ENCODE peak calls at places on chromosomes 7 and 10, in four cellular contexts. T is H1, B is HepG2, K is K562. C is an unnamed sample.
A peak's percentile ranks its signal among the peaks of the same experiment; 100 is the strongest.

GRCh38 chr10:63192826-63193225 is 59.7 kb downstream of the NRBF2 start:
- DNase-seq in T (no peak), B (no peak), K (peak; percentile 9), C (no peak)

GRCh38 chr7:17660116-17660515 is 280.2 kb downstream of the SNX13 start:
- DNase-seq in K (no peak), B (no peak), T (no peak), C (no peak)

GRCh38 chr7:108584211-108584610 is 14.5 kb downstream of the DNAJB9 start:
- DNase-seq in K (no peak), T (no peak), B (no peak), C (no peak)

GRCh38 chr7:76155938-76156337 is 45.8 kb upstream of the SRRM3 start:
- DNase-seq in B (peak; percentile 49), K (peak; percentile 46), T (no peak), C (peak; percentile 31)

GRCh38 chr7:76430836-76431235 is 6.1 kb downstream of the ZP3 start:
- DNase-seq in B (no peak), K (no peak), T (no peak), C (no peak)

GRCh38 chr10:8721641-8722040 is 667.2 kb downstream of the GATA3 start:
- DNase-seq in T (no peak), K (no peak), B (no peak), C (no peak)

GRCh38 chr10:60534791-60535389 is 145.2 kb upstream of the ANK3 start:
- DNase-seq in B (no peak), T (no peak), K (no peak), C (no peak)

GRCh38 chr7:155002411-155003214 is at the start of gene PAXIP1:
- DNase-seq in B (peak; percentile 29), K (peak; percentile 88), T (no peak), C (peak; percentile 57)

GRCh38 chr10:131157899-131158298 is 153.6 kb downstream of the TCERG1L start:
- DNase-seq in T (no peak), K (no peak), B (no peak), C (no peak)

GRCh38 chr10:69387500-69387899 is 29.2 kb downstream of the TACR2 start:
- DNase-seq in K (no peak), B (no peak), T (no peak), C (no peak)

GRCh38 chr7:22569586-22570321 is 69.8 kb upstream of the STEAP1B start:
- DNase-seq in K (no peak), B (no peak), T (no peak), C (no peak)

GRCh38 chr7:27375958-27376357 is 133.4 kb downstream of the EVX1 start:
- DNase-seq in B (no peak), K (no peak), T (no peak), C (no peak)

GRCh38 chr7:130896898-130897514 is 163.0 kb upstream of the KLF14 start:
- DNase-seq in T (no peak), K (peak; percentile 94), B (peak; percentile 52), C (peak; percentile 91)

GRCh38 chr10:32237644-32238345 is 109.2 kb downstream of the EPC1 start:
- DNase-seq in T (no peak), K (no peak), B (no peak), C (no peak)

GRCh38 chr7:3002631-3003030 is 41.0 kb downstream of the CARD11 start:
- DNase-seq in K (no peak), B (no peak), T (no peak), C (no peak)

GRCh38 chr10:130957978-130958377 is 353.5 kb downstream of the TCERG1L start:
- DNase-seq in B (no peak), K (no peak), T (no peak), C (no peak)

GRCh38 chr10:31353574-31353973 is 34.6 kb downstream of the ZEB1 start:
- DNase-seq in T (no peak), K (peak; percentile 8), B (peak; percentile 46), C (peak; percentile 53)

GRCh38 chr7:134366481-134366880 is 49.8 kb upstream of the SLC35B4 start:
- DNase-seq in B (peak; percentile 82), T (no peak), K (no peak), C (no peak)

GRCh38 chr7:64999165-65000004 is 7.1 kb downstream of the ERV3-1 start:
- DNase-seq in B (peak; percentile 98), T (no peak), K (peak; percentile 96), C (no peak)

GRCh38 chr7:6159524-6160011 is 112.9 kb downstream of the CYTH3 start:
- DNase-seq in T (no peak), K (no peak), B (no peak), C (no peak)

GRCh38 chr10:21261705-21262285 is 263.7 kb downstream of the SKIDA1 start:
- DNase-seq in T (no peak), K (no peak), B (no peak), C (no peak)

GRCh38 chr10:63605568-63605967 is 84.4 kb downstream of the REEP3 start:
- DNase-seq in B (no peak), K (no peak), T (no peak), C (no peak)

GRCh38 chr10:67665491-67665890 is 30.5 kb downstream of the CTNNA3 start:
- DNase-seq in K (no peak), B (peak; percentile 9), T (no peak), C (peak; percentile 54)

GRCh38 chr7:88566174-88566729 is 193.2 kb upstream of the ZNF804B start:
- DNase-seq in T (no peak), K (no peak), B (no peak), C (no peak)

GRCh38 chr10:132942101-132942739 is at the start of gene CFAP46:
- DNase-seq in T (no peak), K (no peak), B (no peak), C (peak; percentile 65)

GRCh38 chr7:24432677-24433076 is 140.6 kb upstream of the PALS2 start:
- DNase-seq in K (no peak), T (no peak), B (no peak), C (no peak)

GRCh38 chr7:137734221-137734620 is 112.6 kb downstream of the DGKI start:
- DNase-seq in K (no peak), B (no peak), T (no peak), C (no peak)

GRCh38 chr7:131145026-131145425 is 182.7 kb upstream of the MKLN1 start:
- DNase-seq in K (no peak), T (no peak), B (no peak), C (peak; percentile 27)

DNA sequence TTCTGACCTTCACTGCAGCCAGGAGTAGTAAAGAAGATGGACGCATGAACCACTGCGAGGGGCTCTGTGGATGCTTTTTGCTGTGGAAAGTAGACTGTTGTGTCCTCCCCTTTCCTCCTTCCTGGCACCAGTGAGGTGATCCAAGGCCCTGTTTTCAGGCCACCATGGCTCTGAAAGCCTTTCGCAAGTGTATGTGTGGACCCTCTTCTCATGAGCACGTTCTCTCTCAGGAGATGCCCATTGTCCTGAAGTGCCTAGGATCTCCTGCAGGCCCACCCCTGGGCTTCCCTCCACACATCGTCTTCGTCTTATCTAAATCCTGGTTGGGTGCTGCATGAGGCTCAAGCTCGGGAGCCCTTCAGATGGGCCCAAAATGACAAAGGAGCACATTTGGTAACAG is 188.2 kb downstream of the PTPN20 start:
- DNase-seq in K (no peak), T (no peak), B (no peak), C (no peak)
- TF ChIP-seq RNF2 in K (no peak), T (no peak), B (no peak), C (no peak)

GRCh38 chr7:46123-46829 is 146.1 kb upstream of the FAM20C start:
- DNase-seq in B (no peak), T (no peak), K (no peak), C (no peak)

GRCh38 chr7:43791-44540 is 148.4 kb upstream of the FAM20C start:
- DNase-seq in B (no peak), T (no peak), K (no peak), C (no peak)

GRCh38 chr7:44541-44896 is 147.9 kb upstream of the FAM20C start:
- DNase-seq in B (no peak), K (no peak), T (no peak), C (no peak)

GRCh38 chr7:45120-46090 is 147.0 kb upstream of the FAM20C start:
- DNase-seq in T (no peak), B (no peak), K (no peak), C (no peak)

GRCh38 chr7:46830-47140 is 145.6 kb upstream of the FAM20C start:
- DNase-seq in T (no peak), K (no peak), B (no peak), C (no peak)
- TF ChIP-seq CEBPB in T (no peak), K (no peak), B (no peak), C (no peak)

DNA sequence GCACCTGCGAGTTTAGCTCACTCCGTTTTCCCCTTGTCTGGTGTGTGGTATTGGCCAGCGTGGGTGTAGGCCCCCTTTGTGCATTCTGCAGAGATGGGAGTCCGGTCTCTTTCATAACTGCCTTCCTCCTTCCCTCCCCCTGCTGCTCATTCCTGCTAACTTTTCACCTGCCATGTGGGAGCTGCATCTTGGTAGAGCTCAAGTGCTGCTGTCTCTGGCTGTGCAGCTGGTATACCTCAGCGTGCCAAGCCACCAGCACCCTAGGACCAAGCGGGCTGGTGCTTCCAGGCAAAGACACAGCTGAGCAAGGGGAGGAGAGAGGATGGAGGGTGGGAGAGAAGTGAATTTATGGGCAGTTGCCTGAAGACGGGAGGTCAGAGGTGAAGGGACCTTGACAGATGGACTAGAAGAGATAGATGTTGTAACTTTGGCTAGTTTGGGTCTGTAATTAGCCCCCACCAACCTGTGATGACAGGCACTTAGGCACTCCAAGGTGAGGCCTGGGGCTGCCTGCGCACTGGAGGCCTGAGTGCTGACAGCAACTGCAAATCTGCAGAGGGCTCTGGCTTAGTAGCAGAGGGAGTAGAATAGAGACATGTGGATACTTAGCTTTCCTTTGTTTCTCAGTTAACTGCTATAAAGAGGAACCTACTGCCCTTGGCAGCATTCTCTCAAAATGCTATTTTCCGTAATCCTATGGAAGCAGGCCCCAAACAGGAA is 148.8 kb upstream of the AGK start:
- DNase-seq in T (no peak), K (no peak), B (no peak), C (no peak)
- H3K27ac ChIP-seq in T (no peak overlapping the region), K (no peak overlapping the region), B (no peak overlapping the region), C (no peak overlapping the region)

GRCh38 chr7:114085313-114085591 is 166.4 kb upstream of the PPP1R3A start:
- DNase-seq in T (no peak), B (no peak), K (no peak), C (no peak)

GRCh38 chr7:114085592-114086490 is 167.0 kb upstream of the PPP1R3A start:
- DNase-seq in K (no peak), T (peak; percentile 74), B (no peak), C (peak; percentile 25)

GRCh38 chr7:114082934-114083647 is 164.3 kb upstream of the PPP1R3A start:
- DNase-seq in K (no peak), B (no peak), T (no peak), C (peak; percentile 8)

GRCh38 chr7:114083714-114084113 is 164.9 kb upstream of the PPP1R3A start:
- DNase-seq in K (no peak), T (no peak), B (no peak), C (peak; percentile 6)

GRCh38 chr7:114084381-114085312 is 165.8 kb upstream of the PPP1R3A start:
- DNase-seq in T (no peak), B (no peak), K (no peak), C (peak; percentile 12)
- TF ChIP-seq RNF2 in T (peak; percentile 49), B (no peak), K (no peak), C (no peak)